ENCODE peak calls at places on chromosomes 5 and 9, in eight cellular contexts. One of them, this sample, is unnamed.

GRCh38 chr5:81773574-81773973 is 22.7 kb upstream of the SSBP2 start:
- DNase-seq in NT2/D1: no peak
- DNase-seq in AG10803: no peak
- DNase-seq in substantia nigra: no peak
- DNase-seq in stimulated activated naive B cell treated with anti-CD40 and anti-IgM and Interleukin-4, amounts not matched to agents 10 μg/mL and 1 μg/mL and 100 μg/mL, for 72 hours: no peak
- DNase-seq in stimulated activated CD8-positive, alpha-beta memory T cell treated with anti-CD3 and anti-CD28 coated beads, Interleukin-12 subunit alpha, Interleukin-12 subunit beta, amount 100 ng/mL, for 1 hour: no peak
- DNase-seq in GM04503: no peak
- DNase-seq in lung: no peak
- DNase-seq in this sample: no peak

GRCh38 chr5:127564002-127564769 is 46.7 kb downstream of the PRRC1 start:
- DNase-seq in NT2/D1: peak; percentile 51
- DNase-seq in AG10803: peak; percentile 60
- DNase-seq in substantia nigra: no peak
- DNase-seq in stimulated activated naive B cell treated with anti-CD40 and anti-IgM and Interleukin-4, amounts not matched to agents 10 μg/mL and 1 μg/mL and 100 μg/mL, for 72 hours: peak; percentile 39
- DNase-seq in stimulated activated CD8-positive, alpha-beta memory T cell treated with anti-CD3 and anti-CD28 coated beads, Interleukin-12 subunit alpha, Interleukin-12 subunit beta, amount 100 ng/mL, for 1 hour: peak; percentile 21
- DNase-seq in GM04503: no peak
- DNase-seq in lung: peak; percentile 39
- DNase-seq in this sample: peak; percentile 36

GRCh38 chr5:373710-374602 is 52.4 kb downstream of the AHRR start:
- DNase-seq in NT2/D1: no peak
- DNase-seq in AG10803: peak; percentile 74
- DNase-seq in substantia nigra: no peak
- DNase-seq in stimulated activated naive B cell treated with anti-CD40 and anti-IgM and Interleukin-4, amounts not matched to agents 10 μg/mL and 1 μg/mL and 100 μg/mL, for 72 hours: peak; percentile 86
- DNase-seq in stimulated activated CD8-positive, alpha-beta memory T cell treated with anti-CD3 and anti-CD28 coated beads, Interleukin-12 subunit alpha, Interleukin-12 subunit beta, amount 100 ng/mL, for 1 hour: peak; percentile 44
- DNase-seq in GM04503: no peak
- DNase-seq in lung: peak; percentile 27
- DNase-seq in this sample: peak; percentile 34

GRCh38 chr9:127545196-127546124 is 66.6 kb upstream of the STXBP1 start:
- DNase-seq in NT2/D1: no peak
- DNase-seq in AG10803: peak; percentile 77
- DNase-seq in substantia nigra: no peak
- DNase-seq in stimulated activated naive B cell treated with anti-CD40 and anti-IgM and Interleukin-4, amounts not matched to agents 10 μg/mL and 1 μg/mL and 100 μg/mL, for 72 hours: no peak
- DNase-seq in stimulated activated CD8-positive, alpha-beta memory T cell treated with anti-CD3 and anti-CD28 coated beads, Interleukin-12 subunit alpha, Interleukin-12 subunit beta, amount 100 ng/mL, for 1 hour: no peak
- DNase-seq in GM04503: no peak
- DNase-seq in lung: peak; percentile 85
- DNase-seq in this sample: peak; percentile 66

GRCh38 chr5:167743685-167744084 is 547.8 kb upstream of the WWC1 start:
- DNase-seq in NT2/D1: no peak
- DNase-seq in AG10803: peak; percentile 93
- DNase-seq in substantia nigra: no peak
- DNase-seq in stimulated activated naive B cell treated with anti-CD40 and anti-IgM and Interleukin-4, amounts not matched to agents 10 μg/mL and 1 μg/mL and 100 μg/mL, for 72 hours: no peak
- DNase-seq in stimulated activated CD8-positive, alpha-beta memory T cell treated with anti-CD3 and anti-CD28 coated beads, Interleukin-12 subunit alpha, Interleukin-12 subunit beta, amount 100 ng/mL, for 1 hour: no peak
- DNase-seq in GM04503: no peak
- DNase-seq in lung: no peak
- DNase-seq in this sample: no peak

GRCh38 chr5:147629196-147629595 is 119.3 kb upstream of the DPYSL3 start:
- DNase-seq in NT2/D1: no peak
- DNase-seq in AG10803: no peak
- DNase-seq in substantia nigra: no peak
- DNase-seq in stimulated activated naive B cell treated with anti-CD40 and anti-IgM and Interleukin-4, amounts not matched to agents 10 μg/mL and 1 μg/mL and 100 μg/mL, for 72 hours: no peak
- DNase-seq in stimulated activated CD8-positive, alpha-beta memory T cell treated with anti-CD3 and anti-CD28 coated beads, Interleukin-12 subunit alpha, Interleukin-12 subunit beta, amount 100 ng/mL, for 1 hour: no peak
- DNase-seq in GM04503: no peak
- DNase-seq in lung: no peak
- DNase-seq in this sample: no peak

GRCh38 chr5:2626572-2626971 is 124.9 kb downstream of the IRX2 start:
- DNase-seq in NT2/D1: no peak
- DNase-seq in AG10803: no peak
- DNase-seq in substantia nigra: no peak
- DNase-seq in stimulated activated naive B cell treated with anti-CD40 and anti-IgM and Interleukin-4, amounts not matched to agents 10 μg/mL and 1 μg/mL and 100 μg/mL, for 72 hours: no peak
- DNase-seq in stimulated activated CD8-positive, alpha-beta memory T cell treated with anti-CD3 and anti-CD28 coated beads, Interleukin-12 subunit alpha, Interleukin-12 subunit beta, amount 100 ng/mL, for 1 hour: no peak
- DNase-seq in GM04503: no peak
- DNase-seq in lung: no peak
- DNase-seq in this sample: no peak

GRCh38 chr5:39517800-39518199 is 93.0 kb upstream of the DAB2 start:
- DNase-seq in NT2/D1: no peak
- DNase-seq in AG10803: peak; percentile 98
- DNase-seq in substantia nigra: no peak
- DNase-seq in stimulated activated naive B cell treated with anti-CD40 and anti-IgM and Interleukin-4, amounts not matched to agents 10 μg/mL and 1 μg/mL and 100 μg/mL, for 72 hours: no peak
- DNase-seq in stimulated activated CD8-positive, alpha-beta memory T cell treated with anti-CD3 and anti-CD28 coated beads, Interleukin-12 subunit alpha, Interleukin-12 subunit beta, amount 100 ng/mL, for 1 hour: no peak
- DNase-seq in GM04503: peak; percentile 93
- DNase-seq in lung: no peak
- DNase-seq in this sample: no peak

GRCh38 chr5:51960617-51961115 is 577.4 kb downstream of the ISL1 start:
- DNase-seq in NT2/D1: no peak
- DNase-seq in AG10803: no peak
- DNase-seq in substantia nigra: no peak
- DNase-seq in stimulated activated naive B cell treated with anti-CD40 and anti-IgM and Interleukin-4, amounts not matched to agents 10 μg/mL and 1 μg/mL and 100 μg/mL, for 72 hours: no peak
- DNase-seq in stimulated activated CD8-positive, alpha-beta memory T cell treated with anti-CD3 and anti-CD28 coated beads, Interleukin-12 subunit alpha, Interleukin-12 subunit beta, amount 100 ng/mL, for 1 hour: no peak
- DNase-seq in GM04503: no peak
- DNase-seq in lung: no peak
- DNase-seq in this sample: no peak

GRCh38 chr5:67301285-67301904 is 104.8 kb upstream of the CD180 start:
- DNase-seq in NT2/D1: no peak
- DNase-seq in AG10803: peak; percentile 93
- DNase-seq in substantia nigra: no peak
- DNase-seq in stimulated activated naive B cell treated with anti-CD40 and anti-IgM and Interleukin-4, amounts not matched to agents 10 μg/mL and 1 μg/mL and 100 μg/mL, for 72 hours: no peak
- DNase-seq in stimulated activated CD8-positive, alpha-beta memory T cell treated with anti-CD3 and anti-CD28 coated beads, Interleukin-12 subunit alpha, Interleukin-12 subunit beta, amount 100 ng/mL, for 1 hour: no peak
- DNase-seq in GM04503: peak; percentile 87
- DNase-seq in lung: peak; percentile 55
- DNase-seq in this sample: peak; percentile 55

GRCh38 chr9:93248373-93248772 is 64.4 kb downstream of the WNK2 start:
- DNase-seq in NT2/D1: no peak
- DNase-seq in AG10803: no peak
- DNase-seq in substantia nigra: no peak
- DNase-seq in stimulated activated naive B cell treated with anti-CD40 and anti-IgM and Interleukin-4, amounts not matched to agents 10 μg/mL and 1 μg/mL and 100 μg/mL, for 72 hours: no peak
- DNase-seq in stimulated activated CD8-positive, alpha-beta memory T cell treated with anti-CD3 and anti-CD28 coated beads, Interleukin-12 subunit alpha, Interleukin-12 subunit beta, amount 100 ng/mL, for 1 hour: no peak
- DNase-seq in GM04503: no peak
- DNase-seq in lung: no peak
- DNase-seq in this sample: no peak

GRCh38 chr5:36242534-36243144 is 914 bp upstream of the NADK2 start:
- DNase-seq in NT2/D1: no peak
- DNase-seq in AG10803: no peak
- DNase-seq in substantia nigra: no peak
- DNase-seq in stimulated activated naive B cell treated with anti-CD40 and anti-IgM and Interleukin-4, amounts not matched to agents 10 μg/mL and 1 μg/mL and 100 μg/mL, for 72 hours: no peak
- DNase-seq in stimulated activated CD8-positive, alpha-beta memory T cell treated with anti-CD3 and anti-CD28 coated beads, Interleukin-12 subunit alpha, Interleukin-12 subunit beta, amount 100 ng/mL, for 1 hour: no peak
- DNase-seq in GM04503: no peak
- DNase-seq in lung: no peak
- DNase-seq in this sample: peak; percentile 9